ENCODE peak calls at places on chromosomes 1 and 21, in four cellular contexts. T is breast epithelium, Z is hepatocyte, U is IMR-90. Y is an unnamed sample.
A peak's percentile ranks its signal among the peaks of the same experiment; 100 is the strongest.

GRCh38 chr1:228308628-228309547 is 97.7 kb downstream of the TRIM11 start:
- DNase-seq in T (no peak), Z (no peak), U (no peak), Y (no peak)

GRCh38 chr1:204254031-204254661 is 40.4 kb upstream of the GOLT1A start:
- DNase-seq in T (peak; percentile 91), Z (peak; percentile 49), U (peak; percentile 73), Y (peak; percentile 3)

GRCh38 chr1:59290173-59290954 is 6.5 kb upstream of the FGGY start:
- DNase-seq in T (no peak), Z (peak; percentile 69), U (peak; percentile 52), Y (peak; percentile 35)

GRCh38 chr1:245213066-245213465 is 58.3 kb downstream of the KIF26B start:
- DNase-seq in T (no peak), Z (no peak), U (no peak), Y (no peak)

GRCh38 chr1:36123357-36123756 is 1.7 kb downstream of the COL8A2 start:
- DNase-seq in T (no peak), Z (no peak), U (no peak), Y (no peak)

GRCh38 chr1:95604784-95605183 is 370.8 kb downstream of the RWDD3 start:
- DNase-seq in T (no peak), Z (no peak), U (no peak), Y (no peak)

GRCh38 chr1:12631571-12631970 is 12.3 kb upstream of the AADACL4 start:
- DNase-seq in T (no peak), Z (no peak), U (no peak), Y (no peak)

GRCh38 chr1:158118713-158119402 is 61.8 kb upstream of the CD1D start:
- DNase-seq in T (no peak), Z (no peak), U (no peak), Y (no peak)

GRCh38 chr1:53130878-53131589 is 11.4 kb downstream of the SLC1A7 start:
- DNase-seq in T (no peak), Z (no peak), U (no peak), Y (no peak)

GRCh38 chr1:61436491-61437120 is 288.3 kb downstream of the TM2D1 start:
- DNase-seq in T (no peak), Z (no peak), U (no peak), Y (no peak)

GRCh38 chr1:157878059-157878458 is 36.5 kb upstream of the CD5L start:
- DNase-seq in T (no peak), Z (peak; percentile 51), U (peak; percentile 35), Y (peak; percentile 18)

GRCh38 chr1:243287652-243288051 is 31.8 kb downstream of the SDCCAG8 start:
- DNase-seq in T (no peak), Z (no peak), U (peak; percentile 93), Y (peak; percentile 69)

GRCh38 chr1:36149237-36149972 is at the start of gene TRAPPC3:
- DNase-seq in T (peak; percentile 100), Z (peak; percentile 100), U (peak; percentile 100), Y (peak; percentile 100)

GRCh38 chr1:201970334-201971159 is 11.9 kb upstream of the RNPEP start:
- DNase-seq in T (peak; percentile 14), Z (no peak), U (peak; percentile 58), Y (peak; percentile 48)

GRCh38 chr1:173771536-173771935 is 52.9 kb upstream of the DARS2 start:
- DNase-seq in T (no peak), Z (no peak), U (no peak), Y (no peak)

GRCh38 chr1:7265771-7266371 is 480.6 kb downstream of the CAMTA1 start:
- DNase-seq in T (peak; percentile 84), Z (peak; percentile 67), U (peak; percentile 97), Y (peak; percentile 87)

GRCh38 chr1:93779540-93780121 is 98.0 kb upstream of the BCAR3 start:
- DNase-seq in T (peak; percentile 53), Z (no peak), U (peak; percentile 92), Y (peak; percentile 69)

GRCh38 chr1:214833357-214833756 is 230.4 kb downstream of the CENPF start:
- DNase-seq in T (no peak), Z (no peak), U (peak; percentile 83), Y (peak; percentile 81)

GRCh38 chr1:32693455-32694174 is 9.0 kb downstream of the SYNC start:
- DNase-seq in T (no peak), Z (no peak), U (no peak), Y (no peak)

GRCh38 chr1:202135221-202135721 is 9.3 kb downstream of the ARL8A start:
- DNase-seq in T (peak; percentile 66), Z (peak; percentile 84), U (peak; percentile 54), Y (peak; percentile 42)

GRCh38 chr1:207335695-207336363 is 14.4 kb downstream of the CD55 start:
- DNase-seq in T (no peak), Z (no peak), U (no peak), Y (no peak)

GRCh38 chr1:59549903-59550302 is 253.0 kb downstream of the FGGY start:
- DNase-seq in T (no peak), Z (peak; percentile 41), U (peak; percentile 67), Y (peak; percentile 28)

GRCh38 chr1:230094746-230095145 is 27.7 kb downstream of the GALNT2 start:
- DNase-seq in T (no peak), Z (no peak), U (no peak), Y (no peak)

GRCh38 chr1:78918157-78918556 is 88.4 kb downstream of the ADGRL4 start:
- DNase-seq in T (no peak), Z (no peak), U (peak; percentile 43), Y (no peak)

GRCh38 chr1:243313635-243314536 is 58.0 kb downstream of the SDCCAG8 start:
- DNase-seq in T (no peak), Z (no peak), U (no peak), Y (no peak)

GRCh38 chr1:90133133-90133532 is 138.2 kb downstream of the ZNF326 start:
- DNase-seq in T (peak; percentile 24), Z (peak; percentile 63), U (peak; percentile 3), Y (peak; percentile 11)

DNA sequence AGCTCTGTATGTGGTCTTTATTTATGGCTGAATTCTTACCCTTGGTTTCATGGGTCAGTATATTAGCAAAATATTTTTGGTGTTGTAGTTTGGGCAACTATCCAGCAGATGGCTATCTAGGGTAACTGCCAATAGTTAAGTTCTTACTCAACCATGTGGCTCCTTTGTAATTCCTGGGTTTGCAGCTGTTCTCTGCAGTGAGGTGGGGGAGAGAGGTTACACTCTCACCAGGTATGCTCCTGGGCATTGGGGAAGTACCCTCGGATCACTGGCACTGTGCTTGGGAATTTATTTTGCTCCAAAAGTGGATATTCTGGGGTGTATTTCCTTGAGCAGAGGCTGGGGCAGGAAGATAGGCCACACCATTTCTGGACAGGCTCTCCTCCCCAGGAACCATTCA is 436.7 kb upstream of the TMPRSS15 start:
- DNase-seq in T (no peak), Z (peak; percentile 10), U (no peak), Y (peak; percentile 50)
- TF ChIP-seq CTCF in T (no peak), Z (no peak), U (no peak), Y (peak; percentile 53)

DNA sequence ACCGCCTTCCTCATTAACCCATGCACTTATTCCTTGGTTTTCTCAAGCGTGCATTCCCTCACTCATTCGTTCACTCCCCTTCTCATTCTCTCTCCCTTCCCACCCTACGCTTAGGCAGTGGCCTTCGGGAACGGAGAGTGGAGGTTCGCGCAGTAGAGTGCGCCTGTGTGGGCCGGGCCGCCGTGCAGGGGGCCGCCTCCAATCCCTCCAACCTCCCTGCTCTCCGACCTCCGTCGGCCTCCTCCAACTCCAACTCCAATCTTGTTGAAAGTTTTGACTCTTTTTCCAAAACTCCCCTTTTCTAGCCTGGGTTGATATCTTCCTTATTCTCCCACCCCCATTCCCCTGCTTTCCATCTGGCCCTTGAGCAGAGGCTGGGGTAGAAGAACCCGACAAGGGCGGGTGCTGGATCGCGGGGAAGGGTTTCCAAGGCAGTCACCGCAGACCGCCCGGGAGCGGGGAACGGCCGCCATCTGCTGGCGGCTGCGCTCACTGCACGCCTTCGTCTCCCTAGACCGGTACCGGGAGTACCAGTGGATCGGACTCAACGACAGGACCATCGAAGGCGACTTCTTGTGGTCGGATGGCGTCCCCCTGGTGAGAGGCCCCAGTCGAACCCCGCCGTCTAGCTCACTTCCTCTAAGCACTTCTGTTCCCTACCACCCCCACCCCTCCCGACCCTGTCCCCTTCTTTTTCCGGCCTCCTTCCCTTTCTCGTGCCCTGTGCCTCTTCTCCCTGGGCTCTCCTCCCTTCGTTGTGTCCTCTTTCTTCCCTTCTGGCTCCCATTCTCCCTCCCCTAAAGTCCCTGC is 15.4 kb downstream of the BCAN start:
- DNase-seq in T (peak; percentile 74), Z (peak; percentile 85), U (peak; percentile 46), Y (peak; percentile 55)
- H3K27me3 ChIP-seq in T (no peaks in the 10 kb centered on the region), Z (peaks cover 39% of the 10 kb centered on the region), U (peaks cover 36% of the 10 kb centered on the region), Y (peaks cover 9% of the 10 kb centered on the region)

DNA sequence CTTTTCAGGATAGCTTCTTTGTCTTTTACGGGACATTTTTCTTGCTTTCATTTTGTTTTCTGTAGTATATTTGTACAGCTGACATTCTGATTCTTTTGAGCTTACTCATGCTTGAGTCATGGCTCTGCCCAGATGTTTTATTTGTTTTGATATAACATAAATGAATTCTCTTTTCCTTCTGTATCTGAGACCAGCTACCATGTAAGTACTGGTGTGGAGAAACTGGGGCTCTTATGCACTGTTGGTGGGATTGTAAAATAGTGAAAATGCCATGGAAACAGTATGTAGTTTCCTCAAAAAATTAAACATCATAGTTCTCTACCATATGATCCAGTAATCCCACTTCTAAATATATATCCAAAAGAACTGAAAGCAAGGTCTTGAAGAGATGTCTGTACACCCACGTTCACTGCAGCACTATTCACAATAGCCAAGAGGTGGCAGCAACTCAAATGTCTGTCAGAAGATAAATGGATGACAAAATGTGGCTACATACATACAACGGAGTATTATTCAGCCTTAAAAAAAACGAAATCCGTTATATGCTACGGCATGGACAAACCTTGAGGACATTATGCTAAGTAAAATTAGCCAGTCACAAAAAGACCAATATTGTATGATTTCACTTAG is 61.4 kb downstream of the EIF2B3 start:
- DNase-seq in T (no peak), Z (peak; percentile 27), U (peak; percentile 95), Y (peak; percentile 87)
- TF ChIP-seq CTCF in T (no peak), Z (peak; percentile 36), U (peak; percentile 57), Y (peak; percentile 72)

DNA sequence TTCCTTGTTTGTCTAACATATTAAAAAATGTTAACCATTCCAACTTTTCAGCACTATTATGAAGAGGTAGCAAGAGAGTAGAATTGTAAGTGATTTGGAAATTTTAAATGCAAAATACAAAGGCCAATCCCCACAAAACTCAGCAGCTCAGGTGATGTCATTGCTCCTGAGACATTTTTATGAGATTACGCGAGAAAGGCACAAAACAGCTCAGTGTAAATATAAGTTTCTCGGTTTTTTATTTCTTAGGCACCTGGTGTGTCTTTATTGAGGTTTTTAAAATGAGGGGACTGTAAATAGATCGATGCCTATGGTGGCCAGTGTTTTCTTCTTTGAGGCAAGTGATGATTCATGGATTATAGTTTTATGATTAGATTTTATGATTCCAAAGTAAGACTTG is 6.1 kb downstream of the ABCG1 start:
- DNase-seq in T (no peak), Z (no peak), U (no peak), Y (no peak)
- H3K27me3 ChIP-seq in T (no peaks in the 10 kb centered on the region), Z (no peaks in the 10 kb centered on the region), U (no peaks in the 10 kb centered on the region), Y (peaks cover 3% of the 10 kb centered on the region)

GRCh38 chr1:27725374-27726172 is at the start of gene FAM76A:
- DNase-seq in T (peak; percentile 99), Z (peak; percentile 100), U (peak; percentile 99), Y (peak; percentile 98)
- TF ChIP-seq CTCF in T (peak; percentile 40), Z (peak; percentile 63), U (peak; percentile 63), Y (peak; percentile 57)

DNA sequence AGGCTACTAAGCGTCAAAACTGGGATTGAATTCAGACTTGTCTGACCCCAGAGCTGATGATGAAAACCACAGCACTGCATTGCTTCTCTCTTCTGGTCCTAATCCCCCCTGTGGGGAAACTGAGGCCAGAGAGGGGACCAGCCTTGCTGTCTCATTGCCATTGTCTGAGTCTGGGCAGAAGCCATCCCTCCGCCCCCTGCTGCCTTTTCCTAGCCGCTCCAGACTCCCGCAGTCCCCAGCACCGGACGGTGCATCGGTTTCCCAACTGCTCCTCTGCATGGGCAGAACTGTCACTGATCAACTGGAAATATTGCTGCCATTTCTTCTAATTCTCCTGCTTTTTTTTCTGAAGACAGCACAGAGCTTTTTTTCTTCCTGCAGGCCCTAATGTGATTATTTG is 157.4 kb downstream of the ACTL8 start:
- DNase-seq in T (no peak), Z (no peak), U (no peak), Y (no peak)
- H3K27me3 ChIP-seq in T (no peaks in the 10 kb centered on the region), Z (peaks cover 39% of the 10 kb centered on the region), U (peaks cover 32% of the 10 kb centered on the region), Y (no peaks in the 10 kb centered on the region)

Y was measured in brain microvascular endothelial cell.